ENCODE peak calls at places on chromosome 21, in six cellular contexts. C is GM20000, F is NB4, M is esophagus squamous epithelium, R is AG04449, H is foreskin fibroblast. E is an unnamed sample.
A peak's percentile ranks its signal among the peaks of the same experiment; 100 is the strongest.

GRCh38 chr21:35342440-35342839 is 293.3 kb upstream of the RUNX1 start:
- DNase-seq in C (peak; percentile 55), F (peak; percentile 21), M (no peak), R (no peak), H (no peak), E (no peak)

GRCh38 chr21:38875694-38876492 is 70.2 kb downstream of the ETS2 start:
- DNase-seq in C (no peak), F (peak; percentile 47), M (no peak), R (peak; percentile 44), H (peak; percentile 64), E (no peak)

GRCh38 chr21:38959686-38960049 is 153.9 kb downstream of the ETS2 start:
- DNase-seq in C (no peak), F (no peak), M (no peak), R (no peak), H (no peak), E (no peak)

GRCh38 chr21:27739187-27739586 is 772.3 kb upstream of the ADAMTS5 start:
- DNase-seq in C (no peak), F (no peak), M (no peak), R (no peak), H (no peak), E (no peak)

GRCh38 chr21:29360799-29361765 is 62.4 kb downstream of the BACH1 start:
- DNase-seq in C (no peak), F (peak; percentile 14), M (no peak), R (no peak), H (no peak), E (no peak)

GRCh38 chr21:42495765-42496119 is 282 bp downstream of the RSPH1 start:
- DNase-seq in C (no peak), F (no peak), M (no peak), R (no peak), H (no peak), E (no peak)

GRCh38 chr21:42171091-42172053 is 47.6 kb upstream of the ABCG1 start:
- DNase-seq in C (no peak), F (no peak), M (no peak), R (no peak), H (no peak), E (peak; percentile 47)

GRCh38 chr21:43302356-43302700 is 124.6 kb downstream of the SIK1 start:
- DNase-seq in C (no peak), F (no peak), M (no peak), R (no peak), H (no peak), E (no peak)

GRCh38 chr21:33587792-33588484 is 546 bp downstream of the DONSON start:
- DNase-seq in C (no peak), F (peak; percentile 62), M (no peak), R (no peak), H (peak; percentile 61), E (no peak)

GRCh38 chr21:33950425-33951079 is 34.9 kb upstream of the ATP5PO start:
- DNase-seq in C (no peak), F (no peak), M (no peak), R (no peak), H (no peak), E (no peak)

GRCh38 chr21:24179110-24179509 is 1428.2 kb downstream of the MRPL39 start:
- DNase-seq in C (no peak), F (no peak), M (no peak), R (no peak), H (no peak), E (no peak)

GRCh38 chr21:38538353-38538752 is 40.1 kb upstream of the ERG start:
- DNase-seq in C (no peak), F (no peak), M (no peak), R (no peak), H (no peak), E (no peak)

GRCh38 chr21:33654412-33654811 is 12.1 kb downstream of the ITSN1 start:
- DNase-seq in C (no peak), F (no peak), M (no peak), R (no peak), H (no peak), E (no peak)

GRCh38 chr21:33973268-33973667 is 57.7 kb upstream of the ATP5PO start:
- DNase-seq in C (no peak), F (no peak), M (no peak), R (no peak), H (peak; percentile 23), E (no peak)

GRCh38 chr21:43278766-43279577 is 110.2 kb downstream of the CRYAA start:
- DNase-seq in C (no peak), F (peak; percentile 46), M (no peak), R (no peak), H (no peak), E (no peak)

GRCh38 chr21:14523234-14523633 is 22.9 kb downstream of the SAMSN1 start:
- DNase-seq in C (peak; percentile 20), F (peak; percentile 71), M (no peak), R (no peak), H (no peak), E (no peak)

GRCh38 chr21:42650441-42651421 is 2.7 kb upstream of the PDE9A start:
- DNase-seq in C (no peak), F (no peak), M (no peak), R (no peak), H (no peak), E (no peak)

GRCh38 chr21:35041122-35041521 is 8.0 kb downstream of the RUNX1 start:
- DNase-seq in C (no peak), F (no peak), M (no peak), R (no peak), H (no peak), E (no peak)

GRCh38 chr21:38721983-38722382 is 83.7 kb upstream of the ETS2 start:
- DNase-seq in C (no peak), F (peak; percentile 70), M (no peak), R (no peak), H (no peak), E (no peak)

GRCh38 chr21:42618713-42619112 is 34.7 kb upstream of the PDE9A start:
- DNase-seq in C (no peak), F (no peak), M (no peak), R (no peak), H (no peak), E (no peak)

GRCh38 chr21:34846601-34847112 is 177.9 kb downstream of the CLIC6 start:
- DNase-seq in C (no peak), F (no peak), M (no peak), R (no peak), H (peak; percentile 91), E (no peak)

GRCh38 chr21:42338730-42339715 is 11.8 kb downstream of the TFF2 start:
- DNase-seq in C (no peak), F (no peak), M (no peak), R (no peak), H (no peak), E (peak; percentile 27)

GRCh38 chr21:39386194-39386593 is 37.3 kb upstream of the HMGN1 start:
- DNase-seq in C (peak; percentile 43), F (peak; percentile 84), M (no peak), R (no peak), H (peak; percentile 60), E (no peak)

GRCh38 chr21:14306143-14306907 is 76.6 kb downstream of the HSPA13 start:
- DNase-seq in C (no peak), F (peak; percentile 28), M (no peak), R (no peak), H (peak; percentile 2), E (no peak)

GRCh38 chr21:43884012-43884860 is 19.2 kb downstream of the AGPAT3 start:
- DNase-seq in C (peak; percentile 62), F (peak; percentile 76), M (no peak), R (no peak), H (peak; percentile 11), E (no peak)

GRCh38 chr21:41924355-41924754 is 29.5 kb downstream of the C2CD2 start:
- DNase-seq in C (no peak), F (no peak), M (no peak), R (no peak), H (no peak), E (no peak)

GRCh38 chr21:31253684-31254083 is 90.4 kb downstream of the TIAM1 start:
- DNase-seq in C (no peak), F (no peak), M (no peak), R (no peak), H (no peak), E (no peak)

GRCh38 chr21:32940079-32941014 is 85.4 kb upstream of the OLIG2 start:
- DNase-seq in C (peak; percentile 55), F (peak; percentile 71), M (no peak), R (no peak), H (peak; percentile 61), E (no peak)

GRCh38 chr21:23127973-23128372 is 2129.8 kb downstream of the NCAM2 start:
- DNase-seq in C (no peak), F (no peak), M (no peak), R (no peak), H (no peak), E (no peak)
- TF ChIP-seq CTCF in C (no peak), F (no peak), M (no peak), R (no peak), H (no peak), E (no peak)

DNA sequence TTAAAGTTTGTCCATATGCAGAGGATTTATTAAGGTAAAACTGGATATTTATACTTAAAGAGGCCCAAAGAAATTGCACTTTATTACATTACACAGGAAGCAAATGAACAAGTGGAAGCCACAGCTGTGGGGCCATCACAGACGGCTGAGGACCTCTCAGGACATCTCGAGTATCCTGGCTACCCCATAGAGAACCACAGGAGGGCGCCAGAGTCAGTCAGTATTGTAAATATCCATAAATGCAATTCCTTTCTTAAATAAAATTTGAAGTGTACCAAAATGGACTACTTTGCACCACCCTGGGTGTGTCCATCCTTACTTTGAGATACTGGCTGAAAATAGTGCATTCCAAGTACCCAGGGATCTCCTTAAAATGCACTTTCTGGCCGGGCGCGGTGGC is 257.2 kb downstream of the MRPL39 start:
- DNase-seq in C (peak; percentile 23), F (peak; percentile 31), M (no peak), R (no peak), H (peak; percentile 70), E (no peak)
- TF ChIP-seq CTCF in C (peak; percentile 14), F (peak; percentile 53), M (no peak), R (peak; percentile 60), H (peak; percentile 59), E (peak; percentile 62)

GRCh38 chr21:37206531-37206930 is 60.6 kb downstream of the VPS26C start:
- DNase-seq in C (no peak), F (no peak), M (no peak), R (no peak), H (no peak), E (no peak)
- TF ChIP-seq CTCF in C (no peak), F (no peak), M (no peak), R (no peak), H (no peak), E (no peak)

GRCh38 chr21:40795313-40795712 is 51.6 kb downstream of the DSCAM start:
- DNase-seq in C (no peak), F (no peak), M (no peak), R (no peak), H (no peak), E (no peak)

GRCh38 chr21:40793057-40793456 is 53.9 kb downstream of the DSCAM start:
- DNase-seq in C (no peak), F (no peak), M (no peak), R (no peak), H (peak; percentile 2), E (no peak)

GRCh38 chr21:40800126-40800525 is 46.8 kb downstream of the DSCAM start:
- DNase-seq in C (no peak), F (no peak), M (no peak), R (no peak), H (no peak), E (no peak)

DNA sequence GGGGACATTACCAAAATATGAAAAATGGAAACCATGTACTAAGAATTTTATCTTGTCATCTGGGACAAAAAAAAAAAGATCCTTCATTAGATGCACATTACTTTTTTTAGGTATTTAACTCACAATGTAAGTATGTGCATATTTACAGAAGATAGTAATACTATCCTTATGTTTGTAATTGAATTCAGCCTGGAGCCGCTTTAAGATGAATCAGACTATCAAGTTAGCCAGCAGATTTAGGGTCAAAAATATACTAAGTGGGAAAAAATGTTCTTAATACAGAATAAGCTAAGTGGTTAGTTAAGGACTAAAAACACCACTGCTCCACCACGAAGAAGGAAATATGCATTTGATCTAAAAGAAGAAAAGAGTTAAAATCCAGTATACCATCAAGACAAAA is 49.1 kb downstream of the DSCAM start:
- DNase-seq in C (no peak), F (no peak), M (no peak), R (peak; percentile 44), H (no peak), E (no peak)
- TF ChIP-seq CTCF in C (no peak), F (no peak), M (no peak), R (no peak), H (no peak), E (no peak)

E was measured in type B pancreatic cell.